ENCODE peak calls at places on chromosomes 1 and 21, in four cellular contexts. One of them, this sample, is unnamed.

GRCh38 chr1:228219245-228219961 is 11.6 kb downstream of the OBSCN start:
- DNase-seq in memory B cell: no peak
- DNase-seq in T-cell: no peak
- DNase-seq in activated B cell treated with CpG ODN at 0.5 μM for 24 hours: no peak
- DNase-seq in this sample: no peak

GRCh38 chr21:45994086-45994661 is 12.6 kb downstream of the COL6A1 start:
- DNase-seq in memory B cell: no peak
- DNase-seq in T-cell: no peak
- DNase-seq in activated B cell treated with CpG ODN at 0.5 μM for 24 hours: peak; percentile 4
- DNase-seq in this sample: no peak

GRCh38 chr1:107244734-107245495 is 104.1 kb downstream of the NTNG1 start:
- DNase-seq in memory B cell: no peak
- DNase-seq in T-cell: no peak
- DNase-seq in activated B cell treated with CpG ODN at 0.5 μM for 24 hours: no peak
- DNase-seq in this sample: no peak

GRCh38 chr21:44304846-44305245 is 5.0 kb downstream of the PFKL start:
- DNase-seq in memory B cell: peak; percentile 46
- DNase-seq in T-cell: peak; percentile 40
- DNase-seq in activated B cell treated with CpG ODN at 0.5 μM for 24 hours: peak; percentile 46
- DNase-seq in this sample: peak; percentile 61

GRCh38 chr1:230232352-230232751 is 165.3 kb downstream of the GALNT2 start:
- DNase-seq in memory B cell: no peak
- DNase-seq in T-cell: no peak
- DNase-seq in activated B cell treated with CpG ODN at 0.5 μM for 24 hours: no peak
- DNase-seq in this sample: no peak

GRCh38 chr1:57206038-57206437 is 217.8 kb downstream of the DAB1 start:
- DNase-seq in memory B cell: no peak
- DNase-seq in T-cell: no peak
- DNase-seq in activated B cell treated with CpG ODN at 0.5 μM for 24 hours: no peak
- DNase-seq in this sample: no peak

GRCh38 chr1:31984419-31985347 is 29.0 kb upstream of the KHDRBS1 start:
- DNase-seq in memory B cell: no peak
- DNase-seq in T-cell: no peak
- DNase-seq in activated B cell treated with CpG ODN at 0.5 μM for 24 hours: no peak
- DNase-seq in this sample: no peak

GRCh38 chr1:230251644-230252191 is 174.4 kb downstream of the PGBD5 start:
- DNase-seq in memory B cell: no peak
- DNase-seq in T-cell: no peak
- DNase-seq in activated B cell treated with CpG ODN at 0.5 μM for 24 hours: no peak
- DNase-seq in this sample: peak; percentile 71

GRCh38 chr1:151135433-151136385 is 10.7 kb downstream of the SEMA6C start:
- DNase-seq in memory B cell: no peak
- DNase-seq in T-cell: no peak
- DNase-seq in activated B cell treated with CpG ODN at 0.5 μM for 24 hours: no peak
- DNase-seq in this sample: no peak

GRCh38 chr1:35062518-35063196 is 16.5 kb upstream of the ZMYM1 start:
- DNase-seq in memory B cell: no peak
- DNase-seq in T-cell: no peak
- DNase-seq in activated B cell treated with CpG ODN at 0.5 μM for 24 hours: no peak
- DNase-seq in this sample: no peak

GRCh38 chr1:27656157-27656893 is 15.7 kb downstream of the IFI6 start:
- DNase-seq in memory B cell: no peak
- DNase-seq in T-cell: no peak
- DNase-seq in activated B cell treated with CpG ODN at 0.5 μM for 24 hours: no peak
- DNase-seq in this sample: no peak